ENCODE peak calls at places on chromosomes 1 and 21, in seven cellular contexts. Q, L, Y, A, D, I and W are unnamed samples.

GRCh38 chr1:74767490-74767889 is 34.5 kb downstream of the TYW3 start:
- DNase-seq in Q (no peak), L (peak), Y (peak), A (peak), D (no peak), I (peak), W (peak)

GRCh38 chr1:16076003-16076870 is 2.8 kb upstream of the FAM131C start:
- DNase-seq in Q (no peak), L (peak), Y (peak), A (no peak), D (no peak), I (no peak), W (no peak)

GRCh38 chr1:172122381-172122780 is 281.1 kb downstream of the DNM3 start:
- DNase-seq in Q (no peak), L (no peak), Y (no peak), A (no peak), D (no peak), I (no peak), W (no peak)

GRCh38 chr1:245469006-245469405 is 314.2 kb downstream of the KIF26B start:
- DNase-seq in Q (no peak), L (no peak), Y (no peak), A (no peak), D (no peak), I (no peak), W (no peak)

GRCh38 chr1:183515002-183515689 is 42.8 kb downstream of the SMG7 start:
- DNase-seq in Q (no peak), L (no peak), Y (no peak), A (no peak), D (no peak), I (no peak), W (no peak)

GRCh38 chr1:44154049-44154448 is 12.6 kb upstream of the KLF18 start:
- DNase-seq in Q (no peak), L (no peak), Y (peak), A (no peak), D (no peak), I (no peak), W (peak)

GRCh38 chr1:147337040-147337439 is 94.6 kb downstream of the CHD1L start:
- DNase-seq in Q (no peak), L (no peak), Y (no peak), A (no peak), D (no peak), I (no peak), W (no peak)

GRCh38 chr1:207920481-207921050 is 9.6 kb upstream of the CD34 start:
- DNase-seq in Q (no peak), L (no peak), Y (no peak), A (no peak), D (peak), I (no peak), W (no peak)

GRCh38 chr21:21971384-21971783 is 973.2 kb downstream of the NCAM2 start:
- DNase-seq in Q (no peak), L (no peak), Y (no peak), A (no peak), D (no peak), I (no peak), W (no peak)

GRCh38 chr1:15848143-15848928 is 829 bp downstream of the SPEN start:
- DNase-seq in Q (no peak), L (peak), Y (no peak), A (no peak), D (peak), I (no peak), W (peak)

GRCh38 chr1:66940968-66941367 is 16.2 kb downstream of the MIER1 start:
- DNase-seq in Q (no peak), L (no peak), Y (no peak), A (no peak), D (no peak), I (peak), W (no peak)

GRCh38 chr1:33425900-33426299 is 5.0 kb downstream of the PHC2 start:
- DNase-seq in Q (peak), L (no peak), Y (no peak), A (no peak), D (no peak), I (no peak), W (no peak)

GRCh38 chr1:30058966-30059365 is 664.4 kb downstream of the MATN1 start:
- DNase-seq in Q (no peak), L (no peak), Y (peak), A (no peak), D (no peak), I (no peak), W (no peak)

GRCh38 chr1:222618880-222619321 is 1.0 kb downstream of the MIA3 start:
- DNase-seq in Q (no peak), L (peak), Y (no peak), A (no peak), D (peak), I (peak), W (peak)

GRCh38 chr1:185439727-185440415 is 122.8 kb upstream of the IVNS1ABP start:
- DNase-seq in Q (peak), L (no peak), Y (no peak), A (no peak), D (no peak), I (no peak), W (peak)

GRCh38 chr21:45013271-45013841 is 61.0 kb upstream of the ADARB1 start:
- DNase-seq in Q (no peak), L (no peak), Y (no peak), A (no peak), D (no peak), I (peak), W (no peak)
- TF ChIP-seq JUND in Q (no peak), L (no peak), Y (no peak), A (no peak), D (no peak), I (peak), W (no peak)

GRCh38 chr1:201064806-201065205 is 41.3 kb upstream of the KIF21B start:
- DNase-seq in Q (no peak), L (no peak), Y (no peak), A (no peak), D (no peak), I (no peak), W (no peak)
- TF ChIP-seq JUND in Q (no peak), L (no peak), Y (no peak), A (no peak), D (no peak), I (no peak), W (no peak)

DNA sequence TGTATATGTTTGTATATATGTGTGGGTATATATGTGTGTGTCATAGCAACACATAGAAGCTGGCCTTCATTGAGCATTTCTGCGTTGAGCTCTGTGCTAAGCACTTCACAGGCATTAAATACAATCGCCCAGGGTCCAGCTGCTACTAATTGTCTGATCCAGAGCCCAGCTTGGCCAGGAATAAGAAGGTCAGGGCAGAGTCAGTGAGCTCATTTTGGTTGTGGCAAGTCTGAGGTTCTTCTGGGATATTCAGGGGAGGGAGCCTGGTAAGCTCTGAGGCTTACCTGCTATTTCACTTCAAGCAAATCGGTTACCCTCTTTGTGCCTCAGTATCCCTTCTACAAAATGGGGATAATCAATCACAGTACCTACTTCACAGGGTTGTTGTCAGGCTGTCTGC is 59.6 kb downstream of the FOXO6 start:
- DNase-seq in Q (no peak), L (no peak), Y (no peak), A (no peak), D (no peak), I (no peak), W (no peak)
- TF ChIP-seq JUND in Q (no peak), L (no peak), Y (no peak), A (no peak), D (no peak), I (no peak), W (no peak)

DNA sequence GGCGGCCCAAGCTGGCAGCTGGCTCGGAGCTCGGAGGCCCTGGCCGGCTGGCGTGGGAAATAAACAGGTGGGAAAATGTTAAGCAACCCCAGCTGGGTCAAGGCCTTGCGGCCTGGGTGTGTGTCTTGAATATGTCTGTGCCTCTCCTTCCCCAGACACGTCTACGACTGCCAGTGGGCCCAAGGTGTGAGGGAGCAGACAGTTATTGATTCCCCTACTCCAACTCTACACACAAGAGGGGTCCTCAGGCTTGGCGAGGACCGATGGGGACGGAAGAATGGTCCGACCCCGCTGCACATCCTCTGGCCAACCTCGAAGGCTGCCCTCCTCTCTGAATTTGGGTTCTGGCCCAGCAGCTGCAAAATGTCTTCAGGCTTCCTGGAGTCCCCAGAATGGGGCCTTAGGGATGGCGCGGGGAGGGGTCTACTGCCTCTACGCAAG is 2.2 kb downstream of the IL22RA1 start:
- DNase-seq in Q (no peak), L (no peak), Y (no peak), A (no peak), D (no peak), I (no peak), W (no peak)
- TF ChIP-seq JUND in Q (no peak), L (no peak), Y (no peak), A (no peak), D (no peak), I (no peak), W (no peak)

DNA sequence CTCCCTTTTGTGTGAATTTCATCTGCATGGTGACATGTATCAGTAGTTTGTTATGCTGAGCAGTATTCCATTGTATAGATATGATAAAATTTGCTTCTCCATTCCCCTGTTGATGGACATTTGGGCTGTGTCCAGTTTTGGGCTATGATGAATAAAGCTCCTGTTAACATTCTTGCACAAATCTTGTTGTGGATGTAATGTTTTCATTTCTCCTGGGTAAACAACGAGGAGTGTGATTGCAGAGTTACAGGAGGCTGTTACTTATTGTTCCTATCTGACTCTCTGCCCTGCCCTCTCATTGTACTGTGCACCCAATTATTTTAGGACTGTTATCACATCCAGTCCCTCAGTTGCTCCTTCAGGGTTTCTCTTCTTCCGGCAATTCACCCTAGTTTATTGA is 24.2 kb downstream of the MAPKAPK2 start:
- DNase-seq in Q (no peak), L (no peak), Y (no peak), A (no peak), D (no peak), I (no peak), W (no peak)
- TF ChIP-seq JUND in Q (no peak), L (no peak), Y (no peak), A (no peak), D (no peak), I (no peak), W (no peak)

GRCh38 chr21:24076179-24076578 is 1531.1 kb downstream of the MRPL39 start:
- DNase-seq in Q (no peak), L (no peak), Y (no peak), A (no peak), D (no peak), I (no peak), W (peak)
- TF ChIP-seq JUND in Q (no peak), L (no peak), Y (no peak), A (no peak), D (no peak), I (no peak), W (no peak)

DNA sequence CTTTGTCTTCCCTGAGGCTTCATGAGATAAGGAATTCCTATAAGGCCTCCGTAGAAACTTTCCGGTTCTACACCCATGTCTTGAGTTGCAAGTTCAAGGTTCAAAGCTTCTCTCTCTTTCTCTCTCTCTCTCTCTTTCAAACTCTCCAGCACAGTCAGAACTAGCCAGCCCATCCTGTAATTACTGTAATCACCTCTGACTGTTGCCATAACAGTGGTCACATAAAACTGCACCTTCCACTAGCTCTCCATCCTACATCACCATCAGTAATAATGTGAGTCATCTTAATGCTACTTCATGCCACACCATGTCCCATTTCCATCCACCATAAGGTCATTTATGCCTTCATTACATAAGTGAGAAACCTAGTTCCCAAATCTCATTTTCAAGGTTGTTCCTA is 90.0 kb upstream of the NFASC start:
- DNase-seq in Q (no peak), L (no peak), Y (no peak), A (no peak), D (no peak), I (no peak), W (no peak)
- TF ChIP-seq JUND in Q (no peak), L (no peak), Y (no peak), A (no peak), D (no peak), I (no peak), W (no peak)

DNA sequence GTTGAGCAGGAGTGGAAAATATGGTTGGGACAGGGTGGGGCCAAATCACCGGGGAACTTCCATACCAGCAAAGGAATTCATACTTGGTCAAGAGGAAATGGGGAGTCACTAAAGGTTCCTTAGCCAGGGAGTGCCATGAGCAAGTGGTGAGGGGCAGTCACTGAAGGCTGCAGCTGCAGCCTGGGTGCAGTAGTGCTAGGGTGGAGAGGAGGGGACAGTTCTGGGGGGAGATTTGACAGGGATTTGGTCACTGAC is 8.3 kb downstream of the NECTIN4 start:
- DNase-seq in Q (no peak), L (no peak), Y (no peak), A (no peak), D (no peak), I (no peak), W (no peak)
- TF ChIP-seq JUND in Q (no peak), L (no peak), Y (no peak), A (no peak), D (no peak), I (no peak), W (no peak)

GRCh38 chr21:25872271-25872670 is 137.5 kb downstream of the GABPA start:
- DNase-seq in Q (no peak), L (no peak), Y (no peak), A (no peak), D (no peak), I (no peak), W (no peak)
- TF ChIP-seq JUND in Q (no peak), L (no peak), Y (no peak), A (no peak), D (no peak), I (no peak), W (no peak)